ENCODE peak calls at places on chromosome 3, in six cellular contexts. One of them, this sample, is unnamed.

GRCh38 chr3:9398715-9399708 is 1.6 kb downstream of the SETD5 start:
- DNase-seq in T-helper 9 cell: no peak
- DNase-seq in activated effector memory CD4-positive, alpha-beta T cell treated with anti-CD3 and anti-CD28 coated beads, Interleukin-2, amount 50 U/mL, for 16 hours: no peak
- DNase-seq in stimulated activated CD8-positive, alpha-beta memory T cell treated with anti-CD3 and anti-CD28 coated beads, Interleukin-15, amount 100 ng/mL, for 24 hours: no peak
- DNase-seq in HTR-8/SVneo: peak; percentile 17
- DNase-seq in NCI-H1092: no peak
- DNase-seq in this sample: no peak

GRCh38 chr3:64459711-64460110 is 228.1 kb downstream of the ADAMTS9 start:
- DNase-seq in T-helper 9 cell: no peak
- DNase-seq in activated effector memory CD4-positive, alpha-beta T cell treated with anti-CD3 and anti-CD28 coated beads, Interleukin-2, amount 50 U/mL, for 16 hours: no peak
- DNase-seq in stimulated activated CD8-positive, alpha-beta memory T cell treated with anti-CD3 and anti-CD28 coated beads, Interleukin-15, amount 100 ng/mL, for 24 hours: no peak
- DNase-seq in HTR-8/SVneo: no peak
- DNase-seq in NCI-H1092: no peak
- DNase-seq in this sample: no peak

GRCh38 chr3:52339612-52340011 is 23.5 kb downstream of the DNAH1 start:
- DNase-seq in T-helper 9 cell: peak; percentile 26
- DNase-seq in activated effector memory CD4-positive, alpha-beta T cell treated with anti-CD3 and anti-CD28 coated beads, Interleukin-2, amount 50 U/mL, for 16 hours: no peak
- DNase-seq in stimulated activated CD8-positive, alpha-beta memory T cell treated with anti-CD3 and anti-CD28 coated beads, Interleukin-15, amount 100 ng/mL, for 24 hours: no peak
- DNase-seq in HTR-8/SVneo: peak; percentile 61
- DNase-seq in NCI-H1092: peak; percentile 38
- DNase-seq in this sample: peak; percentile 55

GRCh38 chr3:126127452-126127851 is 43.5 kb upstream of the SLC41A3 start:
- DNase-seq in T-helper 9 cell: no peak
- DNase-seq in activated effector memory CD4-positive, alpha-beta T cell treated with anti-CD3 and anti-CD28 coated beads, Interleukin-2, amount 50 U/mL, for 16 hours: peak; percentile 58
- DNase-seq in stimulated activated CD8-positive, alpha-beta memory T cell treated with anti-CD3 and anti-CD28 coated beads, Interleukin-15, amount 100 ng/mL, for 24 hours: no peak
- DNase-seq in HTR-8/SVneo: no peak
- DNase-seq in NCI-H1092: no peak
- DNase-seq in this sample: no peak

GRCh38 chr3:42510325-42510724 is 7.9 kb downstream of the VIPR1 start:
- DNase-seq in T-helper 9 cell: no peak
- DNase-seq in activated effector memory CD4-positive, alpha-beta T cell treated with anti-CD3 and anti-CD28 coated beads, Interleukin-2, amount 50 U/mL, for 16 hours: no peak
- DNase-seq in stimulated activated CD8-positive, alpha-beta memory T cell treated with anti-CD3 and anti-CD28 coated beads, Interleukin-15, amount 100 ng/mL, for 24 hours: no peak
- DNase-seq in HTR-8/SVneo: no peak
- DNase-seq in NCI-H1092: no peak
- DNase-seq in this sample: no peak

GRCh38 chr3:126977821-126978220 is 5.1 kb upstream of the PLXNA1 start:
- DNase-seq in T-helper 9 cell: no peak
- DNase-seq in activated effector memory CD4-positive, alpha-beta T cell treated with anti-CD3 and anti-CD28 coated beads, Interleukin-2, amount 50 U/mL, for 16 hours: no peak
- DNase-seq in stimulated activated CD8-positive, alpha-beta memory T cell treated with anti-CD3 and anti-CD28 coated beads, Interleukin-15, amount 100 ng/mL, for 24 hours: no peak
- DNase-seq in HTR-8/SVneo: no peak
- DNase-seq in NCI-H1092: no peak
- DNase-seq in this sample: no peak

GRCh38 chr3:126209741-126210140 is 29.4 kb upstream of the ALDH1L1 start:
- DNase-seq in T-helper 9 cell: no peak
- DNase-seq in activated effector memory CD4-positive, alpha-beta T cell treated with anti-CD3 and anti-CD28 coated beads, Interleukin-2, amount 50 U/mL, for 16 hours: no peak
- DNase-seq in stimulated activated CD8-positive, alpha-beta memory T cell treated with anti-CD3 and anti-CD28 coated beads, Interleukin-15, amount 100 ng/mL, for 24 hours: no peak
- DNase-seq in HTR-8/SVneo: no peak
- DNase-seq in NCI-H1092: no peak
- DNase-seq in this sample: no peak

GRCh38 chr3:74067296-74067695 is 442.6 kb upstream of the PDZRN3 start:
- DNase-seq in T-helper 9 cell: no peak
- DNase-seq in activated effector memory CD4-positive, alpha-beta T cell treated with anti-CD3 and anti-CD28 coated beads, Interleukin-2, amount 50 U/mL, for 16 hours: no peak
- DNase-seq in stimulated activated CD8-positive, alpha-beta memory T cell treated with anti-CD3 and anti-CD28 coated beads, Interleukin-15, amount 100 ng/mL, for 24 hours: no peak
- DNase-seq in HTR-8/SVneo: no peak
- DNase-seq in NCI-H1092: peak; percentile 12
- DNase-seq in this sample: no peak

GRCh38 chr3:30689202-30689641 is 82.8 kb downstream of the TGFBR2 start:
- DNase-seq in T-helper 9 cell: no peak
- DNase-seq in activated effector memory CD4-positive, alpha-beta T cell treated with anti-CD3 and anti-CD28 coated beads, Interleukin-2, amount 50 U/mL, for 16 hours: no peak
- DNase-seq in stimulated activated CD8-positive, alpha-beta memory T cell treated with anti-CD3 and anti-CD28 coated beads, Interleukin-15, amount 100 ng/mL, for 24 hours: no peak
- DNase-seq in HTR-8/SVneo: peak; percentile 21
- DNase-seq in NCI-H1092: no peak
- DNase-seq in this sample: no peak

GRCh38 chr3:44242716-44243115 is 1.0 kb downstream of the TOPAZ1 start:
- DNase-seq in T-helper 9 cell: no peak
- DNase-seq in activated effector memory CD4-positive, alpha-beta T cell treated with anti-CD3 and anti-CD28 coated beads, Interleukin-2, amount 50 U/mL, for 16 hours: no peak
- DNase-seq in stimulated activated CD8-positive, alpha-beta memory T cell treated with anti-CD3 and anti-CD28 coated beads, Interleukin-15, amount 100 ng/mL, for 24 hours: no peak
- DNase-seq in HTR-8/SVneo: no peak
- DNase-seq in NCI-H1092: no peak
- DNase-seq in this sample: no peak

This sample was measured in ovary.